ENCODE peak calls at places on chromosomes 7 and 10, in ten cellular contexts. P is ovary, D is breast epithelium, U is right lobe of liver, I is heart left ventricle, M is GM12891, Y is transverse colon, Q is H54, Z is spleen, O is prostate gland. E is an unnamed sample.

GRCh38 chr10:29022513-29022912 is 266.4 kb upstream of the LYZL1 start:
- DNase-seq in P (no peak), D (no peak), U (no peak), I (no peak), M (no peak), Y (no peak), Q (no peak), Z (no peak), O (no peak), E (no peak)

GRCh38 chr7:140673063-140673769 is 471 bp downstream of the ADCK2 start:
- DNase-seq in P (peak), D (peak), U (peak), I (peak), M (peak), Y (peak), Q (no peak), Z (peak), O (peak), E (peak)

GRCh38 chr7:117731455-117731854 is 141.8 kb downstream of the CTTNBP2 start:
- DNase-seq in P (no peak), D (no peak), U (no peak), I (no peak), M (no peak), Y (no peak), Q (no peak), Z (no peak), O (no peak), E (no peak)

GRCh38 chr10:129761981-129762956 is 201.8 kb downstream of the EBF3 start:
- DNase-seq in P (no peak), D (no peak), U (peak), I (no peak), M (no peak), Y (no peak), Q (no peak), Z (peak), O (no peak), E (no peak)

GRCh38 chr7:140625908-140626868 is 14.4 kb downstream of the DENND2A start:
- DNase-seq in P (peak), D (peak), U (peak), I (peak), M (no peak), Y (peak), Q (peak), Z (no peak), O (no peak), E (peak)

GRCh38 chr7:95509199-95509598 is 23.5 kb downstream of the ASB4 start:
- DNase-seq in P (no peak), D (no peak), U (no peak), I (no peak), M (no peak), Y (no peak), Q (no peak), Z (no peak), O (no peak), E (no peak)

GRCh38 chr7:140571537-140572122 is 69.0 kb downstream of the DENND2A start:
- DNase-seq in P (no peak), D (no peak), U (no peak), I (no peak), M (no peak), Y (no peak), Q (no peak), Z (no peak), O (no peak), E (no peak)

GRCh38 chr7:17297243-17297642 is 1.2 kb upstream of the AHR start:
- DNase-seq in P (no peak), D (no peak), U (no peak), I (no peak), M (no peak), Y (no peak), Q (no peak), Z (no peak), O (no peak), E (no peak)

GRCh38 chr10:97533888-97534287 is 35.2 kb downstream of the UBTD1 start:
- DNase-seq in P (no peak), D (no peak), U (no peak), I (no peak), M (no peak), Y (no peak), Q (no peak), Z (no peak), O (no peak), E (no peak)

GRCh38 chr7:94241402-94241925 is 153.2 kb upstream of the COL1A2 start:
- DNase-seq in P (no peak), D (no peak), U (no peak), I (no peak), M (no peak), Y (no peak), Q (no peak), Z (no peak), O (no peak), E (no peak)

GRCh38 chr7:90769036-90769435 is 172.9 kb downstream of the CDK14 start:
- DNase-seq in P (no peak), D (no peak), U (no peak), I (no peak), M (no peak), Y (no peak), Q (no peak), Z (no peak), O (no peak), E (no peak)

GRCh38 chr10:21993360-21994001 is 10.0 kb downstream of the DNAJC1 start:
- DNase-seq in P (no peak), D (no peak), U (no peak), I (no peak), M (no peak), Y (no peak), Q (no peak), Z (no peak), O (no peak), E (no peak)
- TF ChIP-seq POLR2A in P (no peak), D (no peak), U (no peak), I (no peak), M (no peak), Y (no peak), Q (no peak), Z (no peak), O (no peak), E (no peak)

DNA sequence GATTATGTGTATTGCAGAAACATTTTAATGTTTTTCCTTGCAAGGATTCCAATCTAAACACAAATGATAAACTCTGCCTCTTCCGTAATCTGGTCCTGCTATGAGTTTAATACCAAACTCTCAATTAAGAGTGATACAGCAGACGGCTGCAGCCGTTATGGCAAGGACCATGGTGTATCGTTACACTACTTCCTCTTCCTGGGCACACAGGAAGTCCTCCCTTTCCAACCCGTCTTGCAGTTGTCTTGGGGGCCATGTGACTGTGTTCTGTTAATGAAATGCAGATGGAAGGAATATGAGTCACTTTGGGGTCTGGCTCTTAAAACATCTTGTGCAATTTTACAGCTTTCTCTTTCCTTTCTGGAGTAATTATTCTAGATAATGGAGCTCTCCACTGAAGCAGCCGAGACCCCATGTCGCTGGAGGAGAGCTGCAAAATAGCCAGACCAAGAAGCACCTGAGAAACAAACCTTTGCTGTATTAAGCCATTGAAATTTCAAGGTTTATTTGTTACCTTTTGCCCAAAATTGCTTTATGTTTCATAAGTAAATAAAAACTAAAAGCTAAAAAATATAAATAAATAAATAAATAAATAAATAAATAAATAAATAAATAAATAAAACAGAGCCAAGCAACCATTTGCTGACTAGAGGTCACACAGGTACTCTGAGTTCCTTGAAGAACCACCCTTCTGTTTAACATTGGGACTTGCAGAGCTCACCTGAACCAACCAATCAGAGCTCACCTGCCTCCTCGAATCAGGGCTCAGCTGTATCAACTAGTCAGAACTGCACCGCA is 74.7 kb downstream of the FRMPD2 start:
- DNase-seq in P (no peak), D (no peak), U (no peak), I (no peak), M (no peak), Y (no peak), Q (no peak), Z (no peak), O (no peak), E (no peak)
- TF ChIP-seq POLR2A in P (no peak), D (no peak), U (no peak), I (no peak), M (no peak), Y (no peak), Q (no peak), Z (no peak), O (no peak), E (no peak)

GRCh38 chr7:43248553-43248952 is 136.1 kb downstream of the HECW1 start:
- DNase-seq in P (no peak), D (no peak), U (no peak), I (no peak), M (no peak), Y (no peak), Q (no peak), Z (no peak), O (no peak), E (no peak)

GRCh38 chr7:43244782-43245181 is 132.3 kb downstream of the HECW1 start:
- DNase-seq in P (no peak), D (no peak), U (no peak), I (no peak), M (no peak), Y (no peak), Q (no peak), Z (no peak), O (no peak), E (no peak)

GRCh38 chr7:43249808-43250145 is 137.3 kb downstream of the HECW1 start:
- DNase-seq in P (no peak), D (no peak), U (no peak), I (no peak), M (no peak), Y (no peak), Q (no peak), Z (no peak), O (no peak), E (no peak)

GRCh38 chr7:43247757-43248156 is 135.3 kb downstream of the HECW1 start:
- DNase-seq in P (no peak), D (no peak), U (no peak), I (no peak), M (no peak), Y (no peak), Q (no peak), Z (no peak), O (no peak), E (no peak)

DNA sequence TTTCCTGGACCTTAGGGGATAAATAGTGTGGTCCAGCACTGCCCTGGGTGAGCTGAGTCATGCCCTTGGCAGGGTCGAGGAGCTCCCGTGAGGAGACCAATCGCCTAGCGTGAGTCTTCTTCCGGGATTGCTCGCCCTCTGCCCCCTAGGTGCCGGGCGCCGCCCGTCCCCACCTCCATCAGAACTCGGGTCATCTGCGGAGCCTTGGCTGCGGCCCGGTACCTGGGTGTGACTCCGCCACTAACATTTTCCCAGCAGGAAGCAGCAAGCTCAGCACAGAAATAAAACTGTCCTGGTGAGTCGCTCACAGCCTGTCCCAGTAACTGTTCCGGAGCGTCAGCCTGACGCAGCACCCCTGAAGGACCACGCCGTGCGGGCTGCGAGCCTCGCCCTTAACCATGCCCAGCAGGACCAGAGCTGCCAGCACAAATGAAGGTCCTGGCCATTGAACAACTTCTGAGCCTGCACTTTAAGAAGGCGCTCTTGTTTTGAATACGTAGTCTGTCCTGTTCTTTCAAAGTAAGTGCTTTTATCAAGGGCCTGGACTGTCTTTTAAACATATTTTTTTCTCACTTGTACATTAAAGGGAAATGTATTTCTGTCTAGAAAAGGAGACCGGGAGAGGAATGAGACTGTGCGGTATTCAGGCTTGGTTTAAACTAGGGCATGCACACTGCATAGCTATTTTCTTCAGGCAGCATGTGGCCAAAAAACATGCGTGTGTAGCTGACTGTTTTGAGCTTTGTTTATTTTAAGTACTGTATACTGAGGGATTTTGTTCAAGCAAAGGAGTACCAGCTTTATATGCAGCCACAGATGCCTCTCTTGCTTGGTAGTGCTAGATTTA is 136.7 kb downstream of the HECW1 start:
- DNase-seq in P (peak), D (no peak), U (no peak), I (no peak), M (no peak), Y (peak), Q (peak), Z (no peak), O (no peak), E (peak)
- TF ChIP-seq POLR2A in P (no peak), D (no peak), U (no peak), I (no peak), M (no peak), Y (no peak), Q (peak), Z (no peak), O (no peak), E (no peak)

GRCh38 chr7:100222445-100223132 is 2.8 kb downstream of the PVRIG start:
- DNase-seq in P (no peak), D (no peak), U (no peak), I (no peak), M (no peak), Y (no peak), Q (no peak), Z (no peak), O (no peak), E (no peak)
- TF ChIP-seq POLR2A in P (no peak), D (no peak), U (no peak), I (no peak), M (no peak), Y (no peak), Q (no peak), Z (no peak), O (no peak), E (no peak)

DNA sequence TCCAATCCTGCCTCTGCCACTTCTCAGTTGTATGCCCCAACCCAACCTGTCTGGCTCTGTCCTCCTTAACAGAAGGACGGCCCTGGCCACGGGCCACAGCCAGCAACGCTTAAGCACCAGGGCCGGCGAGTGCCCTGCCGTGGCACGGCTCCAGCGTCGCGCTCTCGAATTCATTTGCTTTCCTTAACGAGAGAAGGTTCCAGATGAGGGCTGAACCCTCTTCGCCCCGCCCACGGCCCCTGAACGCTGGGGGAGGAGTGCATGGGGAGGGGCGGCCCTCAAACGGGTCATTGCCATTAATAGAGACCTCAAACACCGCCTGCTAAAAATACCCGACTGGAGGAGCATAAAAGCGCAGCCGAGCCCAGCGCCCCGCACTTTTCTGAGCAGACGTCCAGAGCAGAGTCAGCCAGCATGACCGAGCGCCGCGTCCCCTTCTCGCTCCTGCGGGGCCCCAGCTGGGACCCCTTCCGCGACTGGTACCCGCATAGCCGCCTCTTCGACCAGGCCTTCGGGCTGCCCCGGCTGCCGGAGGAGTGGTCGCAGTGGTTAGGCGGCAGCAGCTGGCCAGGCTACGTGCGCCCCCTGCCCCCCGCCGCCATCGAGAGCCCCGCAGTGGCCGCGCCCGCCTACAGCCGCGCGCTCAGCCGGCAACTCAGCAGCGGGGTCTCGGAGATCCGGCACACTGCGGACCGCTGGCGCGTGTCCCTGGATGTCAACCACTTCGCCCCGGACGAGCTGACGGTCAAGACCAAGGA is at the start of gene HSPB1:
- DNase-seq in P (peak), D (peak), U (peak), I (peak), M (peak), Y (peak), Q (no peak), Z (peak), O (peak), E (peak)
- TF ChIP-seq POLR2A in P (peak), D (peak), U (peak), I (peak), M (peak), Y (peak), Q (peak), Z (peak), O (peak), E (peak)

GRCh38 chr10:69898524-69898923 is 96.8 kb downstream of the COL13A1 start:
- DNase-seq in P (no peak), D (no peak), U (peak), I (no peak), M (no peak), Y (peak), Q (no peak), Z (no peak), O (no peak), E (no peak)

GRCh38 chr10:69901022-69901421 is 99.3 kb downstream of the COL13A1 start:
- DNase-seq in P (no peak), D (no peak), U (no peak), I (no peak), M (no peak), Y (no peak), Q (no peak), Z (no peak), O (no peak), E (no peak)

GRCh38 chr10:69901623-69902505 is 100.2 kb downstream of the COL13A1 start:
- DNase-seq in P (peak), D (no peak), U (peak), I (no peak), M (peak), Y (peak), Q (peak), Z (no peak), O (peak), E (peak)

GRCh38 chr10:69898941-69899340 is 97.2 kb downstream of the COL13A1 start:
- DNase-seq in P (no peak), D (no peak), U (no peak), I (no peak), M (no peak), Y (no peak), Q (no peak), Z (no peak), O (no peak), E (no peak)

GRCh38 chr10:69899727-69900595 is 98.3 kb downstream of the COL13A1 start:
- DNase-seq in P (no peak), D (no peak), U (no peak), I (no peak), M (no peak), Y (no peak), Q (no peak), Z (no peak), O (no peak), E (peak)
- TF ChIP-seq POLR2A in P (no peak), D (no peak), U (no peak), I (no peak), M (no peak), Y (no peak), Q (no peak), Z (no peak), O (no peak), E (no peak)

GRCh38 chr10:45373783-45374450 is at the start of gene ALOX5:
- DNase-seq in P (peak), D (peak), U (peak), I (peak), M (peak), Y (peak), Q (no peak), Z (peak), O (peak), E (peak)
- TF ChIP-seq POLR2A in P (no peak), D (no peak), U (peak), I (no peak), M (no peak), Y (no peak), Q (no peak), Z (no peak), O (peak), E (no peak)